ENCODE peak calls at places on chromosomes 1 and 21, in seven cellular contexts. V, A, O, Z, S, Q and B are unnamed samples.

GRCh38 chr1:43933386-43934278 is at the start of gene ARTN:
- DNase-seq in Z (peak; percentile 58), A (no peak), Q (no peak), V (no peak), O (peak; percentile 66), S (peak; percentile 63), B (no peak)

GRCh38 chr1:59641861-59642260 is 172.9 kb upstream of the HOOK1 start:
- DNase-seq in O (no peak), Z (no peak), V (no peak), A (no peak), S (no peak), Q (no peak), B (peak; percentile 24)

GRCh38 chr1:54766726-54767125 is 2.4 kb upstream of the PARS2 start:
- DNase-seq in O (no peak), V (no peak), Z (no peak), A (no peak), Q (no peak), S (no peak), B (no peak)

GRCh38 chr1:53582211-53583020 is 123.2 kb downstream of the DMRTB1 start:
- DNase-seq in Z (no peak), A (peak; percentile 76), O (no peak), V (no peak), S (no peak), Q (no peak), B (no peak)

GRCh38 chr1:152654110-152654509 is 9.1 kb upstream of the LCE2D start:
- DNase-seq in A (no peak), Q (peak; percentile 49), Z (no peak), S (peak; percentile 35), V (peak; percentile 58), O (no peak), B (peak; percentile 10)

GRCh38 chr1:223129229-223129851 is 13.7 kb downstream of the TLR5 start:
- DNase-seq in Q (peak; percentile 86), A (peak; percentile 95), O (peak; percentile 76), S (peak; percentile 77), Z (peak; percentile 78), V (peak; percentile 81), B (peak; percentile 33)

GRCh38 chr1:25615563-25616079 is 970 bp upstream of the MAN1C1 start:
- DNase-seq in O (no peak), Q (no peak), A (no peak), S (no peak), Z (no peak), V (no peak), B (peak; percentile 11)

GRCh38 chr21:45470087-45470515 is 65.1 kb downstream of the COL18A1 start:
- DNase-seq in Q (no peak), S (no peak), V (no peak), Z (no peak), O (no peak), A (peak; percentile 71), B (peak; percentile 58)

GRCh38 chr21:43271452-43272020 is 102.7 kb downstream of the CRYAA start:
- DNase-seq in O (no peak), V (peak; percentile 36), A (peak; percentile 56), S (no peak), Q (no peak), Z (no peak), B (no peak)

GRCh38 chr21:35697321-35697808 is 363.0 kb downstream of the SETD4 start:
- DNase-seq in O (peak; percentile 92), S (peak; percentile 46), Q (no peak), Z (peak; percentile 48), V (peak; percentile 82), A (no peak), B (peak; percentile 68)

GRCh38 chr1:218496561-218496960 is 151.4 kb downstream of the TGFB2 start:
- DNase-seq in S (no peak), Z (peak; percentile 71), V (no peak), Q (no peak), O (no peak), A (no peak), B (peak; percentile 100)

GRCh38 chr1:178819123-178819522 is 51.8 kb downstream of the ANGPTL1 start:
- DNase-seq in Q (no peak), V (no peak), A (no peak), O (no peak), S (no peak), Z (peak; percentile 13), B (no peak)

GRCh38 chr1:96721382-96722160 is at the start of gene PTBP2:
- DNase-seq in O (peak; percentile 94), V (peak; percentile 87), A (peak; percentile 97), Q (peak; percentile 95), Z (peak; percentile 93), S (peak; percentile 84), B (peak; percentile 71)

GRCh38 chr1:51214615-51215131 is 21.4 kb upstream of the RNF11 start:
- DNase-seq in V (no peak), Z (peak; percentile 23), A (no peak), O (no peak), S (no peak), Q (no peak), B (peak; percentile 53)

GRCh38 chr1:204192589-204193352 is 3.5 kb downstream of the KISS1 start:
- DNase-seq in Z (no peak), A (no peak), O (no peak), V (no peak), S (no peak), Q (no peak), B (no peak)

GRCh38 chr1:215501496-215501895 is 65.6 kb upstream of the KCTD3 start:
- DNase-seq in S (no peak), A (no peak), Q (no peak), V (no peak), Z (no peak), O (no peak), B (no peak)

DNA sequence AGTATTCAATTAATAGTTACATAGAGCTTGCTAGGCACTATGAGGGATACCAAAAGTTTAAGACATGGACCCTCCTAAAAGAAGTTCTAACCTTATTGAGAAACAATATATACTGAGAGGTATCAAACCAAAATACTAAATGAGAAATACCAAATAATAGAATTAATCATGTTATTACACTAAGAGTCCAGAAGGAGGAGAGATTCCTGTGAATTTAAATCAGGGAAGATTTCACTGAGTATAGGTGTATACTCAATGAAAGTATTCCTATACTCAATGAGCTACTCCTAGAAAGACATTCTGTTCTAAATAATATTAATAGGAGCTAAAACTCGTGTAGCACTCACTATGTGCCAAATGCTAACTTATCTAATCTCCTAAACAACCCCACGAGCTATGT is 9.4 kb downstream of the CR1L start:
- DNase-seq in O (no peak), Q (no peak), V (no peak), A (no peak), Z (no peak), S (no peak), B (no peak)
- TF ChIP-seq CTCF in O (peak; percentile 31), Q (peak; percentile 58), V (peak; percentile 36), A (no peak), Z (peak; percentile 29), S (no peak), B (no peak)

DNA sequence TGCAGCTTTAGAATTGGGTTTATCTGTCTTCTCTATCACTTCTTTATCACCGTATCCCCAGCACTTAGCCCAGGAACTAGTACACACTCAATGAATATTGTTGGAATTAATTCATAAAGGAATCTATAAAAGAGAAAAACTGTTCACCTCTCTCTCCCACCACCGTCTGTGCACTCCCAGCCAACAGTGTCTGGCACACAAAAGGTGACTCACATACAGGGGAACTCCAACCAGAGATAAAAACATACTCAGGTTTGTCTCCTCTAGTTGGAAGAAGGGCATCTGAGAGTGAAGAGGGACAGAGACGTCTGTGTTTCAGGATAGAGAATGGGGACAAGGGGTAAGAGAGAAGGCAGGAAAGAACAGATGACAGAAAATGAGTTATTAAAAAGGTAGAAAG is 10.0 kb downstream of the ITLN1 start:
- DNase-seq in Q (no peak), O (no peak), S (no peak), A (no peak), Z (no peak), V (no peak), B (no peak)
- H3K27ac ChIP-seq in Q (no peak overlapping the region), O (no peak overlapping the region), S (no peak overlapping the region), A (peak overlapping the region; percentile 7), Z (no peak overlapping the region), V (no peak overlapping the region), B (no peak overlapping the region)

DNA sequence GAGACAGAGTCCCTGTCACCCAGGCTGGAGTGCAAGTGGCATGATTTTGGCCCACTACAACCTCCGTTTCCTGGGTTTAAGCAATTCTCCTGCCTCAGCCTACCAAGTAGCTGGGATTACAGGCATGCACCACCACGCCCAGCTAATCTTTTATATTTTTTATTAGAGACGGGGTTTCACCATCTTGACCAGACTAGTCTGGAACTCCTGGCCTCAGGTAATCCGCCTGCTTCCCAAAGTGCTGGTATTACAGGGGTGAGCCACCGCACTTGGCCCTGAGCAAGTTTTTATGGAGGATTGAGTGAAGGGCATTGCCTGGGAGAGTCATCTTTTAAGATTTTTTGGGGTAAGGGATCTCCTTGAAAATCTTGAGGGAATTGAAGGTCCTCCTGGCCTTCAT is 28.5 kb downstream of the UBE4B start:
- DNase-seq in O (no peak), Q (no peak), V (no peak), A (no peak), Z (no peak), S (no peak), B (no peak)
- H3K4me3 ChIP-seq in O (no peak overlapping the region), Q (no peak overlapping the region), V (no peak overlapping the region), A (no peak overlapping the region), Z (no peak overlapping the region), S (no peak overlapping the region), B (no peak overlapping the region)

GRCh38 chr1:12539705-12540579 is 78.1 kb downstream of the DHRS3 start:
- DNase-seq in Z (peak; percentile 80), O (peak; percentile 76), S (peak; percentile 69), V (peak; percentile 77), A (no peak), Q (no peak), B (peak; percentile 98)
- TF ChIP-seq CTCF in Z (peak; percentile 17), O (peak; percentile 17), S (no peak), V (no peak), A (no peak), Q (no peak), B (peak; percentile 5)

GRCh38 chr1:26996024-26996423 is 2.5 kb downstream of the TRNP1 start:
- DNase-seq in Q (no peak), S (no peak), O (no peak), Z (no peak), V (no peak), A (no peak), B (no peak)

GRCh38 chr1:26991310-26992116 is 2.0 kb upstream of the TRNP1 start:
- DNase-seq in Z (peak; percentile 68), V (no peak), Q (no peak), S (no peak), A (no peak), O (no peak), B (peak; percentile 83)

GRCh38 chr1:26994772-26995625 is 1.5 kb downstream of the TRNP1 start:
- DNase-seq in V (no peak), O (no peak), S (no peak), Q (no peak), Z (no peak), A (no peak), B (no peak)

GRCh38 chr1:26994020-26994745 is 691 bp downstream of the TRNP1 start:
- DNase-seq in S (no peak), Q (peak; percentile 81), A (no peak), O (peak; percentile 62), Z (peak; percentile 68), V (no peak), B (no peak)

GRCh38 chr1:26993237-26994019 is at the start of gene TRNP1:
- DNase-seq in S (peak; percentile 53), Q (peak; percentile 97), O (peak; percentile 92), Z (peak; percentile 94), V (peak; percentile 77), A (peak; percentile 87), B (peak; percentile 86)
- H3K27ac ChIP-seq in S (peak within 1 kb of the TSS; percentile 83), Q (no peak within 1 kb of the TSS), O (peak within 1 kb of the TSS; percentile 35), Z (peak within 1 kb of the TSS; percentile 91), V (no peak within 1 kb of the TSS), A (peak within 1 kb of the TSS; percentile 72), B (peak within 1 kb of the TSS; percentile 70)